ENCODE peak calls at places on chromosome 10, in eight cellular contexts. One of them, this sample, is unnamed.

GRCh38 chr10:93071674-93072224 is 1.9 kb upstream of the CYP26A1 start:
- DNase-seq in HCT116: no peak
- DNase-seq in HepG2: peak
- DNase-seq in GM23248: peak
- DNase-seq in mesendoderm: peak
- DNase-seq in neural progenitor cell: peak
- DNase-seq in mammary epithelial cell: no peak
- DNase-seq in astrocyte: no peak
- DNase-seq in this sample: no peak

GRCh38 chr10:5890519-5890878 is 456 bp downstream of the FBH1 start:
- DNase-seq in astrocyte: no peak
- DNase-seq in neural progenitor cell: peak
- DNase-seq in mesendoderm: peak
- DNase-seq in HepG2: peak
- DNase-seq in GM23248: peak
- DNase-seq in mammary epithelial cell: peak
- DNase-seq in HCT116: no peak
- DNase-seq in this sample: no peak

GRCh38 chr10:65294329-65294728 is 1631.5 kb upstream of the LRRTM3 start:
- DNase-seq in astrocyte: peak
- DNase-seq in mesendoderm: peak
- DNase-seq in neural progenitor cell: no peak
- DNase-seq in mammary epithelial cell: no peak
- DNase-seq in GM23248: no peak
- DNase-seq in HepG2: no peak
- DNase-seq in HCT116: no peak
- DNase-seq in this sample: no peak

GRCh38 chr10:125002423-125003145 is 60.7 kb downstream of the ZRANB1 start:
- DNase-seq in HepG2: no peak
- DNase-seq in HCT116: no peak
- DNase-seq in GM23248: no peak
- DNase-seq in mammary epithelial cell: no peak
- DNase-seq in astrocyte: no peak
- DNase-seq in neural progenitor cell: no peak
- DNase-seq in mesendoderm: no peak
- DNase-seq in this sample: no peak

GRCh38 chr10:69088801-69089501 is 1.0 kb downstream of the SRGN start:
- DNase-seq in HepG2: no peak
- DNase-seq in GM23248: peak
- DNase-seq in neural progenitor cell: no peak
- DNase-seq in astrocyte: peak
- DNase-seq in HCT116: no peak
- DNase-seq in mesendoderm: no peak
- DNase-seq in mammary epithelial cell: no peak
- DNase-seq in this sample: no peak

GRCh38 chr10:87925570-87925969 is 62.1 kb downstream of the PTEN start:
- DNase-seq in neural progenitor cell: no peak
- DNase-seq in mesendoderm: no peak
- DNase-seq in astrocyte: peak
- DNase-seq in HCT116: no peak
- DNase-seq in GM23248: no peak
- DNase-seq in HepG2: no peak
- DNase-seq in mammary epithelial cell: peak
- DNase-seq in this sample: no peak

GRCh38 chr10:98433881-98434732 is 12.6 kb downstream of the HPS1 start:
- DNase-seq in mammary epithelial cell: peak
- DNase-seq in mesendoderm: no peak
- DNase-seq in HepG2: no peak
- DNase-seq in GM23248: peak
- DNase-seq in neural progenitor cell: no peak
- DNase-seq in HCT116: no peak
- DNase-seq in astrocyte: peak
- DNase-seq in this sample: no peak

GRCh38 chr10:30002438-30003266 is 56.7 kb downstream of the JCAD start:
- DNase-seq in mesendoderm: peak
- DNase-seq in GM23248: peak
- DNase-seq in neural progenitor cell: peak
- DNase-seq in mammary epithelial cell: peak
- DNase-seq in HCT116: peak
- DNase-seq in HepG2: peak
- DNase-seq in astrocyte: peak
- DNase-seq in this sample: no peak

GRCh38 chr10:110834622-110835219 is 37.0 kb upstream of the PDCD4 start:
- DNase-seq in HCT116: no peak
- DNase-seq in HepG2: peak
- DNase-seq in neural progenitor cell: peak
- DNase-seq in mammary epithelial cell: no peak
- DNase-seq in mesendoderm: peak
- DNase-seq in GM23248: no peak
- DNase-seq in astrocyte: no peak
- DNase-seq in this sample: no peak

GRCh38 chr10:97319671-97320479 is 804 bp downstream of the FRAT1 start:
- DNase-seq in mammary epithelial cell: peak
- DNase-seq in HCT116: no peak
- DNase-seq in mesendoderm: peak
- DNase-seq in astrocyte: no peak
- DNase-seq in GM23248: peak
- DNase-seq in neural progenitor cell: peak
- DNase-seq in HepG2: peak
- DNase-seq in this sample: no peak

GRCh38 chr10:51436805-51437204 is 262.6 kb downstream of the CSTF2T start:
- DNase-seq in mesendoderm: no peak
- DNase-seq in HepG2: no peak
- DNase-seq in astrocyte: no peak
- DNase-seq in HCT116: no peak
- DNase-seq in mammary epithelial cell: no peak
- DNase-seq in neural progenitor cell: no peak
- DNase-seq in GM23248: no peak
- DNase-seq in this sample: no peak

GRCh38 chr10:105391670-105392331 is 750.7 kb downstream of the SORCS3 start:
- DNase-seq in HepG2: no peak
- DNase-seq in mammary epithelial cell: no peak
- DNase-seq in astrocyte: no peak
- DNase-seq in GM23248: no peak
- DNase-seq in mesendoderm: no peak
- DNase-seq in neural progenitor cell: no peak
- DNase-seq in HCT116: no peak
- DNase-seq in this sample: no peak

GRCh38 chr10:70980687-70981086 is 92.3 kb upstream of the PCBD1 start:
- DNase-seq in mesendoderm: no peak
- DNase-seq in HCT116: no peak
- DNase-seq in mammary epithelial cell: no peak
- DNase-seq in astrocyte: no peak
- DNase-seq in HepG2: no peak
- DNase-seq in GM23248: no peak
- DNase-seq in neural progenitor cell: no peak
- DNase-seq in this sample: no peak

GRCh38 chr10:70984986-70985719 is 96.8 kb upstream of the PCBD1 start:
- DNase-seq in astrocyte: no peak
- DNase-seq in GM23248: no peak
- DNase-seq in mammary epithelial cell: no peak
- DNase-seq in HCT116: no peak
- DNase-seq in neural progenitor cell: no peak
- DNase-seq in mesendoderm: no peak
- DNase-seq in HepG2: no peak
- DNase-seq in this sample: no peak

GRCh38 chr10:70981171-70981836 is 92.9 kb upstream of the PCBD1 start:
- DNase-seq in neural progenitor cell: no peak
- DNase-seq in GM23248: no peak
- DNase-seq in HepG2: no peak
- DNase-seq in HCT116: no peak
- DNase-seq in mammary epithelial cell: no peak
- DNase-seq in mesendoderm: no peak
- DNase-seq in astrocyte: no peak
- DNase-seq in this sample: no peak

GRCh38 chr10:70981936-70982335 is 93.6 kb upstream of the PCBD1 start:
- DNase-seq in HCT116: no peak
- DNase-seq in GM23248: no peak
- DNase-seq in mammary epithelial cell: no peak
- DNase-seq in HepG2: no peak
- DNase-seq in mesendoderm: no peak
- DNase-seq in astrocyte: no peak
- DNase-seq in neural progenitor cell: no peak
- DNase-seq in this sample: no peak

GRCh38 chr10:70982443-70982842 is 94.1 kb upstream of the PCBD1 start:
- DNase-seq in mesendoderm: no peak
- DNase-seq in astrocyte: no peak
- DNase-seq in HepG2: no peak
- DNase-seq in mammary epithelial cell: no peak
- DNase-seq in neural progenitor cell: no peak
- DNase-seq in GM23248: no peak
- DNase-seq in HCT116: no peak
- DNase-seq in this sample: no peak
- H3K9ac ChIP-seq in mesendoderm: no peak
- H3K9ac ChIP-seq in astrocyte: no peak
- H3K9ac ChIP-seq in HepG2: no peak
- H3K9ac ChIP-seq in mammary epithelial cell: no peak
- H3K9ac ChIP-seq in neural progenitor cell: no peak
- H3K9ac ChIP-seq in GM23248: no peak
- H3K9ac ChIP-seq in HCT116: no peak
- H3K9ac ChIP-seq in this sample: no peak

GRCh38 chr10:112712536-112712935 is 237.5 kb upstream of the TCF7L2 start:
- DNase-seq in GM23248: no peak
- DNase-seq in neural progenitor cell: no peak
- DNase-seq in mammary epithelial cell: no peak
- DNase-seq in HCT116: no peak
- DNase-seq in astrocyte: no peak
- DNase-seq in mesendoderm: peak
- DNase-seq in HepG2: no peak
- DNase-seq in this sample: no peak

GRCh38 chr10:112715581-112715980 is 234.5 kb upstream of the TCF7L2 start:
- DNase-seq in neural progenitor cell: no peak
- DNase-seq in mammary epithelial cell: no peak
- DNase-seq in HCT116: no peak
- DNase-seq in astrocyte: no peak
- DNase-seq in GM23248: no peak
- DNase-seq in mesendoderm: no peak
- DNase-seq in HepG2: no peak
- DNase-seq in this sample: no peak

GRCh38 chr10:112713411-112713810 is 236.6 kb upstream of the TCF7L2 start:
- DNase-seq in neural progenitor cell: no peak
- DNase-seq in GM23248: no peak
- DNase-seq in mesendoderm: peak
- DNase-seq in astrocyte: peak
- DNase-seq in HCT116: no peak
- DNase-seq in mammary epithelial cell: no peak
- DNase-seq in HepG2: no peak
- DNase-seq in this sample: no peak

GRCh38 chr10:112716924-112717348 is 233.1 kb upstream of the TCF7L2 start:
- DNase-seq in mammary epithelial cell: peak
- DNase-seq in neural progenitor cell: no peak
- DNase-seq in HepG2: peak
- DNase-seq in GM23248: peak
- DNase-seq in HCT116: peak
- DNase-seq in mesendoderm: peak
- DNase-seq in astrocyte: peak
- DNase-seq in this sample: no peak

DNA sequence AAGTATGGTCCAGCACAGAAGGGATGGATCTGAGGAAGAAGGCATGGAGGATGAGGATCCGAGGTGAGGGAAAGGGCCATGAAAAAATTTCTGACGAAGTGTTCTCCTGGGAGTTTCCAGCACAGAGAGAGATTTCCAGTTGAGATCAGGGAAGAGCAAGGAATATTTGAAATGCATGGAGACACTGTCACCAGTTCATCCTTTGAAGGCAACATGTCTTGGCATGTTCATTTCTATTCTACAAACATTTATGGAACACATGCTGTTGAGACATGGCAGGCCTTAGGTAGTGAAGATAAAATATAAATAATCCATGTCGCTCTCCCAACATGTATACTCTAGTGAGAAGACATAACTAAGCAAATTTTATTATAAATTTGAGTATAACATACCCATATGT is 234.0 kb upstream of the TCF7L2 start:
- DNase-seq in HepG2: no peak
- DNase-seq in mesendoderm: no peak
- DNase-seq in HCT116: no peak
- DNase-seq in mammary epithelial cell: peak
- DNase-seq in neural progenitor cell: no peak
- DNase-seq in GM23248: no peak
- DNase-seq in astrocyte: no peak
- DNase-seq in this sample: no peak
- H3K9ac ChIP-seq in HepG2: no peak
- H3K9ac ChIP-seq in mesendoderm: no peak
- H3K9ac ChIP-seq in HCT116: no peak
- H3K9ac ChIP-seq in mammary epithelial cell: no peak
- H3K9ac ChIP-seq in neural progenitor cell: no peak
- H3K9ac ChIP-seq in GM23248: no peak
- H3K9ac ChIP-seq in astrocyte: no peak
- H3K9ac ChIP-seq in this sample: no peak

DNA sequence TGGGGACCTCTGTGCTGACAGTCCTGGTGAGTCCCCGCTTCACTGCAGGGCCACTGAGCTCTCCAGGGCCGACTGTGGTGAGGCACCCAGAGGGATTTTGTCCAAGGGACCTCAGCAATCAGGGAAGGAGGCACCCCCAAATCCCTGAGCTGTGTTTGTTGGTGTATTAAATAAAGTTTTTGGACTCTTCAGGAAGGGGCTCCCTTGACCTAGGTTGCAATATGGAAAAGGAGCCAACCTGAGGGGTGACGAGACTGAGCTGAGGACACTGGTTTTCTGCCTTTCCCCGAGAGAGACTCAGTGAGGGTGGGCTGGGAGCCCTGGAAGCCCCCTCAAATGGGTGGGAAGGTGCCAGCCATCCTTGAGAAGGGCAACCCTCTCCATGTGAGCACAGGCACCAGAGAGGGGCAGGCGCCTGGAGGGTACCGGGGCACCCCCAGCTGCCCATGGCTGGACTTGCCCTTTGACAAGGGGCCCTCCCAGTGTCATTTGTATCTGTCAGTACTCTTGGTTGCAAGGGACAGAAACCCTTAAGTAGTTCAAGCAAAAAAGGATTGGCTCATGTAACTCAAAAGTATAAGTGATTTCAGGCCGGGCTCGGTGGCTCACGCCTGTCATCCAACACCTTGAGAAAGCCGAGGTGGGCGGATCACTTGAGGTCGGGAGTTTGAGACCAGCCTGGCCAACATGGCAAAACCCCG is 72.8 kb downstream of the C10orf105 start:
- DNase-seq in neural progenitor cell: no peak
- DNase-seq in GM23248: no peak
- DNase-seq in mesendoderm: no peak
- DNase-seq in HCT116: no peak
- DNase-seq in mammary epithelial cell: no peak
- DNase-seq in HepG2: no peak
- DNase-seq in astrocyte: no peak
- DNase-seq in this sample: no peak
- H3K9ac ChIP-seq in neural progenitor cell: no peak
- H3K9ac ChIP-seq in GM23248: no peak
- H3K9ac ChIP-seq in mesendoderm: no peak
- H3K9ac ChIP-seq in HCT116: no peak
- H3K9ac ChIP-seq in mammary epithelial cell: no peak
- H3K9ac ChIP-seq in HepG2: no peak
- H3K9ac ChIP-seq in astrocyte: no peak
- H3K9ac ChIP-seq in this sample: no peak

DNA sequence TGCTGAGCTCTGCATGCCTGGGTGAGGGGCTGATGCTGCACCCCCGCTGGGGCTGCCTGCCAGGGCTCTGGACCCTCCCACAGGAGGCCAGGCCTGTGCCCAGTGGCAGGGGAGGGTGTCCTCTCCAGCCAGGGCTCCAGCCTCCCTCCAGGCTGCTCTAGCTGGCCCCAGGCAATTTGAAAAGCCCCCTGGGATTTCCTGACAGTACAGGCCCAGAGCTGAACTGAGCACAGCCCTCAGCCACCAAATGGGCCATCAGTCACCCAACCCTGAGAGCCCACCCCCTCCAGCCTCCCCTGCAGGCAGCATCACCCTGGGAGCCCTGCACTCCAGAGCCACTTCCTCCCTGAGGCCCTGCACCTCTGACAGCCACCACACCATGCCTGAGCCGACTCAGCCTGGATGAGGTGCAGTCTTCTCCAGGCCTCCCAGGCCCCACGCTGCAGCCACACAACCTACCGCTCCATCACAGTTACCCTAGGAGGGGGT is 101.8 kb upstream of the RET start:
- DNase-seq in astrocyte: no peak
- DNase-seq in HCT116: no peak
- DNase-seq in HepG2: no peak
- DNase-seq in GM23248: no peak
- DNase-seq in mesendoderm: no peak
- DNase-seq in mammary epithelial cell: no peak
- DNase-seq in neural progenitor cell: no peak
- DNase-seq in this sample: no peak
- H3K9ac ChIP-seq in astrocyte: no peak
- H3K9ac ChIP-seq in HCT116: no peak
- H3K9ac ChIP-seq in HepG2: no peak
- H3K9ac ChIP-seq in GM23248: no peak
- H3K9ac ChIP-seq in mesendoderm: no peak
- H3K9ac ChIP-seq in mammary epithelial cell: no peak
- H3K9ac ChIP-seq in neural progenitor cell: no peak
- H3K9ac ChIP-seq in this sample: no peak

This sample was measured in SK-N-MC.